ENCODE peak calls at places on chromosomes 5 and 9, in eight cellular contexts. One of them, this sample, is unnamed.

GRCh38 chr9:116466289-116467012 is 220.7 kb upstream of the TRIM32 start:
- DNase-seq in fibroblast of pulmonary artery: peak; percentile 86
- DNase-seq in mammary epithelial cell: no peak
- DNase-seq in HL-60: no peak
- DNase-seq in heart left ventricle: no peak
- DNase-seq in HCT116: no peak
- DNase-seq in HepG2: no peak
- DNase-seq in upper lobe of right lung: no peak
- DNase-seq in this sample: no peak

GRCh38 chr9:4678679-4679267 is 596 bp upstream of the CDC37L1 start:
- DNase-seq in mammary epithelial cell: peak; percentile 35
- DNase-seq in upper lobe of right lung: no peak
- DNase-seq in HL-60: no peak
- DNase-seq in heart left ventricle: no peak
- DNase-seq in fibroblast of pulmonary artery: peak; percentile 56
- DNase-seq in HCT116: no peak
- DNase-seq in HepG2: peak; percentile 41
- DNase-seq in this sample: no peak

GRCh38 chr9:70412678-70413426 is 1.6 kb downstream of the KLF9 start:
- DNase-seq in HepG2: peak; percentile 37
- DNase-seq in fibroblast of pulmonary artery: peak; percentile 91
- DNase-seq in HL-60: peak; percentile 31
- DNase-seq in upper lobe of right lung: peak; percentile 96
- DNase-seq in mammary epithelial cell: peak; percentile 67
- DNase-seq in HCT116: no peak
- DNase-seq in heart left ventricle: peak; percentile 95
- DNase-seq in this sample: no peak

GRCh38 chr9:96006961-96007360 is 131.5 kb downstream of the ERCC6L2 start:
- DNase-seq in HepG2: no peak
- DNase-seq in heart left ventricle: no peak
- DNase-seq in mammary epithelial cell: no peak
- DNase-seq in HCT116: no peak
- DNase-seq in fibroblast of pulmonary artery: no peak
- DNase-seq in HL-60: no peak
- DNase-seq in upper lobe of right lung: no peak
- DNase-seq in this sample: peak; percentile 1

GRCh38 chr9:26904070-26904469 is 11.5 kb upstream of the CAAP1 start:
- DNase-seq in upper lobe of right lung: no peak
- DNase-seq in fibroblast of pulmonary artery: no peak
- DNase-seq in HCT116: no peak
- DNase-seq in HL-60: no peak
- DNase-seq in mammary epithelial cell: no peak
- DNase-seq in HepG2: no peak
- DNase-seq in heart left ventricle: no peak
- DNase-seq in this sample: no peak

GRCh38 chr5:42404366-42404765 is 18.9 kb upstream of the GHR start:
- DNase-seq in fibroblast of pulmonary artery: peak; percentile 24
- DNase-seq in heart left ventricle: no peak
- DNase-seq in HL-60: no peak
- DNase-seq in mammary epithelial cell: no peak
- DNase-seq in HepG2: no peak
- DNase-seq in upper lobe of right lung: no peak
- DNase-seq in HCT116: no peak
- DNase-seq in this sample: no peak

GRCh38 chr5:120684213-120684612 is 220.1 kb downstream of the PRR16 start:
- DNase-seq in heart left ventricle: no peak
- DNase-seq in upper lobe of right lung: no peak
- DNase-seq in HCT116: peak; percentile 8
- DNase-seq in HL-60: no peak
- DNase-seq in mammary epithelial cell: peak; percentile 29
- DNase-seq in fibroblast of pulmonary artery: peak; percentile 22
- DNase-seq in HepG2: no peak
- DNase-seq in this sample: no peak

GRCh38 chr9:78863531-78863930 is 566.6 kb downstream of the PSAT1 start:
- DNase-seq in HCT116: no peak
- DNase-seq in upper lobe of right lung: no peak
- DNase-seq in fibroblast of pulmonary artery: no peak
- DNase-seq in HL-60: no peak
- DNase-seq in HepG2: no peak
- DNase-seq in heart left ventricle: no peak
- DNase-seq in mammary epithelial cell: peak; percentile 50
- DNase-seq in this sample: no peak

GRCh38 chr5:151155777-151156731 is 1.5 kb downstream of the ANXA6 start:
- DNase-seq in mammary epithelial cell: no peak
- DNase-seq in upper lobe of right lung: no peak
- DNase-seq in HL-60: no peak
- DNase-seq in HepG2: peak; percentile 42
- DNase-seq in heart left ventricle: peak; percentile 56
- DNase-seq in HCT116: no peak
- DNase-seq in fibroblast of pulmonary artery: peak; percentile 71
- DNase-seq in this sample: no peak

GRCh38 chr9:112037281-112038016 is 137.6 kb downstream of the SUSD1 start:
- DNase-seq in HepG2: no peak
- DNase-seq in mammary epithelial cell: no peak
- DNase-seq in heart left ventricle: no peak
- DNase-seq in upper lobe of right lung: no peak
- DNase-seq in HCT116: no peak
- DNase-seq in HL-60: peak; percentile 15
- DNase-seq in fibroblast of pulmonary artery: peak; percentile 55
- DNase-seq in this sample: peak; percentile 96

GRCh38 chr9:84667571-84668203 is 1.8 kb upstream of the NTRK2 start:
- DNase-seq in mammary epithelial cell: peak; percentile 45
- DNase-seq in HL-60: peak; percentile 24
- DNase-seq in HCT116: no peak
- DNase-seq in upper lobe of right lung: no peak
- DNase-seq in heart left ventricle: peak; percentile 30
- DNase-seq in HepG2: no peak
- DNase-seq in fibroblast of pulmonary artery: peak; percentile 39
- DNase-seq in this sample: no peak

GRCh38 chr9:3756071-3756470 is 230.3 kb upstream of the RFX3 start:
- DNase-seq in HepG2: no peak
- DNase-seq in mammary epithelial cell: no peak
- DNase-seq in HL-60: no peak
- DNase-seq in heart left ventricle: no peak
- DNase-seq in upper lobe of right lung: no peak
- DNase-seq in fibroblast of pulmonary artery: no peak
- DNase-seq in HCT116: no peak
- DNase-seq in this sample: no peak

GRCh38 chr5:83711982-83712601 is 8.6 kb downstream of the HAPLN1 start:
- DNase-seq in heart left ventricle: no peak
- DNase-seq in mammary epithelial cell: peak; percentile 33
- DNase-seq in HL-60: no peak
- DNase-seq in fibroblast of pulmonary artery: peak; percentile 66
- DNase-seq in HCT116: no peak
- DNase-seq in upper lobe of right lung: no peak
- DNase-seq in HepG2: peak; percentile 56
- DNase-seq in this sample: no peak

GRCh38 chr5:59020611-59021285 is 437.9 kb downstream of the RAB3C start:
- DNase-seq in HCT116: no peak
- DNase-seq in heart left ventricle: no peak
- DNase-seq in upper lobe of right lung: no peak
- DNase-seq in HL-60: no peak
- DNase-seq in HepG2: no peak
- DNase-seq in fibroblast of pulmonary artery: peak; percentile 18
- DNase-seq in mammary epithelial cell: peak; percentile 79
- DNase-seq in this sample: no peak

GRCh38 chr9:89312154-89312616 is 1.2 kb downstream of the CKS2 start:
- DNase-seq in HL-60: no peak
- DNase-seq in upper lobe of right lung: no peak
- DNase-seq in HepG2: no peak
- DNase-seq in heart left ventricle: no peak
- DNase-seq in HCT116: no peak
- DNase-seq in fibroblast of pulmonary artery: no peak
- DNase-seq in mammary epithelial cell: peak; percentile 28
- DNase-seq in this sample: no peak

GRCh38 chr9:14967450-14968321 is 57.5 kb upstream of the FREM1 start:
- DNase-seq in fibroblast of pulmonary artery: no peak
- DNase-seq in upper lobe of right lung: no peak
- DNase-seq in heart left ventricle: no peak
- DNase-seq in HepG2: peak; percentile 66
- DNase-seq in mammary epithelial cell: no peak
- DNase-seq in HL-60: no peak
- DNase-seq in HCT116: no peak
- DNase-seq in this sample: no peak

GRCh38 chr9:120490888-120491595 is 88.9 kb downstream of the CDK5RAP2 start:
- DNase-seq in fibroblast of pulmonary artery: no peak
- DNase-seq in upper lobe of right lung: no peak
- DNase-seq in heart left ventricle: no peak
- DNase-seq in HepG2: no peak
- DNase-seq in HL-60: peak; percentile 67
- DNase-seq in HCT116: no peak
- DNase-seq in mammary epithelial cell: no peak
- DNase-seq in this sample: no peak

GRCh38 chr9:124291801-124292396 is 34.1 kb downstream of the NEK6 start:
- DNase-seq in HepG2: peak; percentile 32
- DNase-seq in upper lobe of right lung: no peak
- DNase-seq in mammary epithelial cell: no peak
- DNase-seq in heart left ventricle: peak; percentile 64
- DNase-seq in HL-60: no peak
- DNase-seq in fibroblast of pulmonary artery: no peak
- DNase-seq in HCT116: no peak
- DNase-seq in this sample: no peak

DNA sequence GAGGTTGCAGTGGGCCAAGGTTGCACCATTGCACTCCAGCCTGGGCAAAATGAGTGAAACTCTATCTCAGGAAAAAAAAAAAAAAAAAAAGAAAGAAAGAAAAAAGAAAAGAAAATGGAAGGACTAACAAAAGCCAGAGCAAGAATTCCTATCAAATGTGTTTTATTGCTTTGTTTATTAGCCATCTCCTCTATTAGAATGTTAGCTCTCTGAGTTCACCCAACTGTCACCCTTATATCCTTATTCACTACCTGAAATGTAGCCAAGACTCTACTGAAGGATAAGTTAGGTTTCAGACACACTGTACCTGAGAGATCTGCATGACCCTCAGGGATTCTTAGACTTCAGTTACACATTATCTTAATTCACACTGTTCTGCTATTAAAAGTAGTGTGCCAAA is 177.9 kb downstream of the MAPKAP1 start:
- DNase-seq in heart left ventricle: no peak
- DNase-seq in mammary epithelial cell: no peak
- DNase-seq in fibroblast of pulmonary artery: no peak
- DNase-seq in HepG2: no peak
- DNase-seq in HL-60: no peak
- DNase-seq in HCT116: no peak
- DNase-seq in upper lobe of right lung: no peak
- DNase-seq in this sample: no peak
- H3K4me3 ChIP-seq in heart left ventricle: no peak overlapping the region
- H3K4me3 ChIP-seq in mammary epithelial cell: no peak overlapping the region
- H3K4me3 ChIP-seq in fibroblast of pulmonary artery: no peak overlapping the region
- H3K4me3 ChIP-seq in HepG2: no peak overlapping the region
- H3K4me3 ChIP-seq in HL-60: no peak overlapping the region
- H3K4me3 ChIP-seq in HCT116: no peak overlapping the region
- H3K4me3 ChIP-seq in upper lobe of right lung: no peak overlapping the region
- H3K4me3 ChIP-seq in this sample: no peak overlapping the region

GRCh38 chr5:75048457-75048953 is 3.9 kb downstream of the GCNT4 start:
- DNase-seq in HL-60: no peak
- DNase-seq in fibroblast of pulmonary artery: no peak
- DNase-seq in HepG2: no peak
- DNase-seq in heart left ventricle: no peak
- DNase-seq in upper lobe of right lung: no peak
- DNase-seq in mammary epithelial cell: no peak
- DNase-seq in HCT116: no peak
- DNase-seq in this sample: peak; percentile 45

GRCh38 chr5:75049581-75050274 is 2.6 kb downstream of the GCNT4 start:
- DNase-seq in heart left ventricle: peak; percentile 39
- DNase-seq in fibroblast of pulmonary artery: peak; percentile 74
- DNase-seq in mammary epithelial cell: peak; percentile 60
- DNase-seq in HepG2: peak; percentile 69
- DNase-seq in HCT116: peak; percentile 68
- DNase-seq in HL-60: peak; percentile 7
- DNase-seq in upper lobe of right lung: no peak
- DNase-seq in this sample: no peak

GRCh38 chr5:75051217-75051751 is 1.1 kb downstream of the GCNT4 start:
- DNase-seq in upper lobe of right lung: no peak
- DNase-seq in HepG2: no peak
- DNase-seq in heart left ventricle: no peak
- DNase-seq in mammary epithelial cell: peak; percentile 18
- DNase-seq in fibroblast of pulmonary artery: no peak
- DNase-seq in HCT116: no peak
- DNase-seq in HL-60: no peak
- DNase-seq in this sample: no peak

GRCh38 chr5:75052461-75053285 is at the start of gene GCNT4:
- DNase-seq in mammary epithelial cell: peak; percentile 72
- DNase-seq in HL-60: no peak
- DNase-seq in HCT116: no peak
- DNase-seq in HepG2: no peak
- DNase-seq in upper lobe of right lung: peak; percentile 84
- DNase-seq in heart left ventricle: peak; percentile 65
- DNase-seq in fibroblast of pulmonary artery: peak; percentile 51
- DNase-seq in this sample: no peak

GRCh38 chr5:75050415-75050814 is 1.9 kb downstream of the GCNT4 start:
- DNase-seq in HepG2: peak; percentile 30
- DNase-seq in mammary epithelial cell: no peak
- DNase-seq in heart left ventricle: no peak
- DNase-seq in HCT116: no peak
- DNase-seq in HL-60: no peak
- DNase-seq in fibroblast of pulmonary artery: peak; percentile 38
- DNase-seq in upper lobe of right lung: no peak
- DNase-seq in this sample: no peak
- TF ChIP-seq CTCF in HepG2: no peak
- TF ChIP-seq CTCF in mammary epithelial cell: peak; percentile 51
- TF ChIP-seq CTCF in heart left ventricle: no peak
- TF ChIP-seq CTCF in HCT116: peak; percentile 49
- TF ChIP-seq CTCF in HL-60: no peak
- TF ChIP-seq CTCF in fibroblast of pulmonary artery: peak; percentile 36
- TF ChIP-seq CTCF in upper lobe of right lung: peak; percentile 8
- TF ChIP-seq CTCF in this sample: peak; percentile 31

DNA sequence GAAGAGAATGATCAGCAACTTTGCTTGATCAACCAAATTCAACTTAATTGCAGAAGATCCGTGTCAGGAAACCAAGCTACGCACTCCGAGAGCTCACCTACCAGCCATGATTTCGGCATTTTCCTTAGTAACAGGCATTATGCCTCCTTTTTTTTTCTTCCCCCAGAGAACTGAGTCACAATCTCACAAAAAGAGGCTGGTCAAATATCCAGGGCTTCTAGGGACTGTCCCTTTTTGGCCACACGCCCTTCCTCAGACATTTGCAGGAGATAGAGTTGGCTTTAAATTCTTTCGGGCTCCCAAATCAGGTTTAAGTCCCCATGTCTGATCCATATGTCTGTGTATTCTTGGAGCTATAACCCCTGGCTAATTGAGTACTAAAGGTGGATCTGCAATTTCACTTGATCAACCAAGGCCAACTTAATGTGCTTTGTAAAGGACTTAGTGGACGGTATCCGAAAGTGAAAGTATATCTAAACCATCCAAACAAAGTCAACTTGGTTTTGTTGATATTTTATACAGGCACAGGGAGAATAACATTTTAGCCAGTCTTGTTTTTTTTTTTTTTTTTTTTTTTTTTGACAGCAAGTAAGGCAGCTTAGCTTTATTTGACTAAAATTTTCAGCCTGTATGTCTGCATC is 100.8 kb upstream of the TBCA start:
- DNase-seq in HepG2: no peak
- DNase-seq in upper lobe of right lung: no peak
- DNase-seq in mammary epithelial cell: no peak
- DNase-seq in heart left ventricle: no peak
- DNase-seq in HCT116: no peak
- DNase-seq in HL-60: no peak
- DNase-seq in fibroblast of pulmonary artery: no peak
- DNase-seq in this sample: no peak
- H3K4me3 ChIP-seq in HepG2: peak overlapping the region; percentile 42
- H3K4me3 ChIP-seq in upper lobe of right lung: peak overlapping the region; percentile 8
- H3K4me3 ChIP-seq in mammary epithelial cell: no peak overlapping the region
- H3K4me3 ChIP-seq in heart left ventricle: peak overlapping the region; percentile 42
- H3K4me3 ChIP-seq in HCT116: no peak overlapping the region
- H3K4me3 ChIP-seq in HL-60: no peak overlapping the region
- H3K4me3 ChIP-seq in fibroblast of pulmonary artery: no peak overlapping the region
- H3K4me3 ChIP-seq in this sample: no peak overlapping the region

GRCh38 chr9:109063765-109064164 is 50.5 kb upstream of the CTNNAL1 start:
- DNase-seq in HCT116: peak; percentile 8
- DNase-seq in upper lobe of right lung: no peak
- DNase-seq in mammary epithelial cell: peak; percentile 14
- DNase-seq in HL-60: no peak
- DNase-seq in fibroblast of pulmonary artery: peak; percentile 4
- DNase-seq in heart left ventricle: no peak
- DNase-seq in HepG2: no peak
- DNase-seq in this sample: no peak
- TF ChIP-seq CTCF in HCT116: peak; percentile 10
- TF ChIP-seq CTCF in upper lobe of right lung: no peak
- TF ChIP-seq CTCF in mammary epithelial cell: peak; percentile 8
- TF ChIP-seq CTCF in HL-60: no peak
- TF ChIP-seq CTCF in fibroblast of pulmonary artery: no peak
- TF ChIP-seq CTCF in heart left ventricle: no peak
- TF ChIP-seq CTCF in HepG2: no peak
- TF ChIP-seq CTCF in this sample: no peak

This sample was measured in AG09309.